ENCODE peak calls at places on chromosomes 16 and 17, in four cellular contexts. M is thoracic aorta, G is PC-3, U is A549. O is an unnamed sample.

GRCh38 chr16:23324727-23325126 is 22.6 kb downstream of the SCNN1B start:
- DNase-seq in M (no peak), G (peak; percentile 95), U (no peak), O (no peak)

GRCh38 chr17:81514735-81515529 is 2.3 kb upstream of the ACTG1 start:
- DNase-seq in M (no peak), G (peak; percentile 89), U (peak; percentile 75), O (peak; percentile 68)

GRCh38 chr16:56933828-56934598 is 2.1 kb downstream of the HERPUD1 start:
- DNase-seq in M (no peak), G (no peak), U (no peak), O (no peak)

GRCh38 chr16:87971933-87972332 is 20.7 kb downstream of the BANP start:
- DNase-seq in M (no peak), G (no peak), U (no peak), O (no peak)

GRCh38 chr17:66337866-66338472 is 35.6 kb downstream of the PRKCA start:
- DNase-seq in M (no peak), G (no peak), U (no peak), O (no peak)

GRCh38 chr16:80122155-80122554 is 418.6 kb upstream of the DYNLRB2 start:
- DNase-seq in M (no peak), G (no peak), U (no peak), O (peak; percentile 87)

GRCh38 chr17:565506-565905 is 149.1 kb downstream of the VPS53 start:
- DNase-seq in M (no peak), G (no peak), U (no peak), O (no peak)

GRCh38 chr17:21500064-21500463 is 123.9 kb downstream of the KCNJ12 start:
- DNase-seq in M (no peak), G (no peak), U (no peak), O (no peak)

GRCh38 chr17:15023589-15023988 is 241.5 kb downstream of the PMP22 start:
- DNase-seq in M (no peak), G (no peak), U (no peak), O (no peak)

GRCh38 chr16:85935957-85936760 is 37.2 kb downstream of the IRF8 start:
- DNase-seq in M (no peak), G (no peak), U (no peak), O (no peak)

GRCh38 chr17:2688351-2689342 is 22.9 kb downstream of the CLUH start:
- DNase-seq in M (no peak), G (peak; percentile 4), U (no peak), O (no peak)

GRCh38 chr17:11637796-11638195 is 39.5 kb downstream of the DNAH9 start:
- DNase-seq in M (no peak), G (no peak), U (no peak), O (peak; percentile 15)

GRCh38 chr17:35892091-35892637 is 12.0 kb upstream of the CCL5 start:
- DNase-seq in M (no peak), G (no peak), U (no peak), O (no peak)

GRCh38 chr17:50507871-50508572 is at the start of gene MYCBPAP:
- DNase-seq in M (peak; percentile 43), G (peak; percentile 61), U (peak; percentile 81), O (peak; percentile 61)

GRCh38 chr16:84054916-84055315 is 12.3 kb upstream of the SLC38A8 start:
- DNase-seq in M (no peak), G (no peak), U (no peak), O (no peak)

GRCh38 chr16:53888222-53888621 is 184.3 kb downstream of the FTO start:
- DNase-seq in M (no peak), G (no peak), U (no peak), O (no peak)

GRCh38 chr17:29390856-29391631 is 881 bp downstream of the TAOK1 start:
- DNase-seq in M (no peak), G (no peak), U (peak; percentile 28), O (peak; percentile 80)

GRCh38 chr17:18025596-18026407 is 13.2 kb downstream of the ATPAF2 start:
- DNase-seq in M (no peak), G (peak; percentile 68), U (no peak), O (no peak)

GRCh38 chr17:45324336-45324735 is 7.5 kb upstream of the MAP3K14 start:
- DNase-seq in M (no peak), G (no peak), U (no peak), O (no peak)

GRCh38 chr16:86618431-86619262 is 40.3 kb downstream of the FOXL1 start:
- DNase-seq in M (no peak), G (no peak), U (peak; percentile 19), O (no peak)

GRCh38 chr16:18803569-18804462 is 2.5 kb upstream of the ARL6IP1 start:
- DNase-seq in M (no peak), G (peak; percentile 9), U (no peak), O (no peak)

GRCh38 chr16:31430380-31431052 is 2.4 kb upstream of the COX6A2 start:
- DNase-seq in M (no peak), G (no peak), U (no peak), O (no peak)

GRCh38 chr17:29155235-29155965 is 24.8 kb downstream of the MYO18A start:
- DNase-seq in M (no peak), G (peak; percentile 74), U (peak; percentile 90), O (no peak)

GRCh38 chr17:67085406-67085805 is 41.1 kb downstream of the CACNG1 start:
- DNase-seq in M (no peak), G (no peak), U (no peak), O (no peak)

GRCh38 chr16:49148410-49148809 is 133.2 kb downstream of the CBLN1 start:
- DNase-seq in M (no peak), G (no peak), U (no peak), O (no peak)

GRCh38 chr16:527015-527903 is at the start of gene CAPN15:
- DNase-seq in M (peak; percentile 41), G (peak; percentile 69), U (peak; percentile 61), O (peak; percentile 97)
- TF ChIP-seq CTCF in M (peak; percentile 52), G (no peak), U (no peak), O (peak; percentile 13)

DNA sequence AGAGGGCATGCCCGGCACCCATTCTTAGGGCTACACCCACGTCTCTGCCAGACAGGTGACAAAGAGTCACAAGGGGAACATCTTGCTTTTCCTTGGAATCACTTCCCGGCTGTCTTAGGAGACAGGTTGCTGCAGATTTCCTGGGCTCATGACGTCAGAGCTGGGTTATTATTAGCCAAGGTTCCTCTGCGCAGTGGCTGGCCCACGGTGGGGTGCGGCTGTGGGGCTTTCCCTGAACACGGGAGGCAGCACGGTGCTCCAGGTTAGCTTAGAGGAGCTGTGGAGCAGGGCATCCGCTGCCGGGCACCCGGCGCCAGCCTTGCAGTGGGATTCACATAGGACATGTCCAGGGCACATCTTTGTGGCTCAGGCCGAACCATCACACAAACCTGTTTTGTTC is 118.0 kb upstream of the PLCG2 start:
- DNase-seq in M (no peak), G (no peak), U (no peak), O (no peak)
- TF ChIP-seq CTCF in M (no peak), G (no peak), U (no peak), O (no peak)

GRCh38 chr17:70808596-70808995 is 639.3 kb downstream of the KCNJ2 start:
- DNase-seq in M (no peak), G (peak; percentile 63), U (peak; percentile 3), O (no peak)
- TF ChIP-seq CTCF in M (no peak), G (peak; percentile 88), U (no peak), O (no peak)

DNA sequence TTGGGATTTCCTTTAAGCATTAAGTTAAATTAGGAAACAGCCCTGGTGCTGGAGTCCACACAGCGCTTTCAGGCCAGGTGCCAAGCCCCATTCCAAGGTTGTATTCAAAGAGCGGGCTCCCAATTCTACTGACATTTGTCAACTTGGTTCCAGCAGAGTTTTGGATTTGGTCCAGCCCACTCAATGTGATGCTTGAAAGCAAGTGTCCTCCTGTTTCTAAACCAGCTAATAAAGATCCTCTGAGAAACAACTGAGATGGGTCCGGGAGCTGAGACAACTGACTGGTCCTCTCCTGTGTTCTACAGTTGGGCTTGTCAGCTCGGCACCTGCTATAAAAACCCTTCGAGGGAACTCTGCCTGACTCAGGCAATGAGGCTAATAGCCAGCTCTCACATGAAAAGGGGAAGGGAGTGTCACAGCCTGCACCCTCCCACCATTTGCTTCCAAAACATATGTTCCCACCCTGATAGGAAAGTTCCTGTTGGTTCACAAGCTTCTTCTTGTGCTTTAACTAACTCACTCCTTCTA is 11.4 kb downstream of the ERN1 start:
- DNase-seq in M (peak; percentile 6), G (no peak), U (no peak), O (no peak)
- TF ChIP-seq CTCF in M (no peak), G (no peak), U (no peak), O (no peak)

GRCh38 chr17:6327007-6327406 is 107.9 kb downstream of the AIPL1 start:
- DNase-seq in M (no peak), G (peak; percentile 8), U (no peak), O (peak; percentile 78)
- TF ChIP-seq CTCF in M (no peak), G (peak; percentile 33), U (no peak), O (no peak)

GRCh38 chr17:60601443-60602384 is 1.7 kb downstream of the PPM1D start:
- DNase-seq in M (no peak), G (peak; percentile 88), U (peak; percentile 54), O (peak; percentile 40)

GRCh38 chr17:60602385-60602742 is 2.4 kb downstream of the PPM1D start:
- DNase-seq in M (no peak), G (peak; percentile 12), U (no peak), O (no peak)

GRCh38 chr17:60599220-60599619 is 773 bp upstream of the PPM1D start:
- DNase-seq in M (no peak), G (no peak), U (peak; percentile 43), O (no peak)

GRCh38 chr17:60599620-60600489 is at the start of gene PPM1D:
- DNase-seq in M (peak; percentile 98), G (peak; percentile 99), U (peak; percentile 99), O (peak; percentile 100)

DNA sequence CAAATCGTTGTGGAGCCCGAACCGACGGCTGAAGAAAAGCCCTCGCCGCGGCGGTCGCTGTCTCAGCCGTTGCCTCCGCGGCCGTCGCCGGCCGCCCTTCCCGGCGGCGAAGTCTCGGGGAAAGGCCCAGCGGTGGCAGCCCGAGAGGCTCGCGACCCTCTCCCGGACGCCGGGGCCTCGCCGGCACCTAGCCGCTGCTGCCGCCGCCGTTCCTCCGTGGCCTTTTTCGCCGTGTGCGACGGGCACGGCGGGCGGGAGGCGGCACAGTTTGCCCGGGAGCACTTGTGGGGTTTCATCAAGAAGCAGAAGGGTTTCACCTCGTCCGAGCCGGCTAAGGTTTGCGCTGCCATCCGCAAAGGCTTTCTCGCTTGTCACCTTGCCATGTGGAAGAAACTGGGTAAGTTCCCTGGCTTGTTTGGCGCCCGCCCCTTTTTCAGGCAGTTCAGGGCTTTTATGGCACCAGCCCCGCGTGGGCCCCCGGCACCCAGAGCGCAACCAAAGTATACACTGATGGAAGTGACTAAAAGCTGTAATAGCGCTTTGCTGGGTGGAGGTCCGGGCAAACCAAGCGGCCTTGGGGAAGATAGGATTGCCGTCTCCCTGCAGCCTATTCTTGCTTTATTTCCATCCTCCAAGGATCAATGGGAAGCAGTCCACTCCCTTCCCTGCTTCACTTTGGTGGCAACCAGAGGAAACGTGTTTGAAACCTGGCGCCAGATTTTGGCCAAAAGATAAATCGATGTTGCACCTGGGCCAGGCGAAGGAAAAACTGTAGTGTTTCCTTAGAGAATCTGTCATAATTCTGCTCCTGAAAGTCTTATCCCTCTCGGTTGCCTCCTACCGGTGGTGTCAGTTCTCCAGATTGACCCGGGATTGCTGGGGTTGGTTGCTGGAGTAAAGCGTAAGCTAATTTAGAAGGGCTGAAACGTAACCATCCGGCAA is 768 bp downstream of the PPM1D start:
- DNase-seq in M (peak; percentile 25), G (peak; percentile 93), U (peak; percentile 97), O (peak; percentile 92)
- TF ChIP-seq CTCF in M (peak; percentile 63), G (peak; percentile 92), U (peak; percentile 75), O (no peak)